ENCODE peak calls at places on chromosome 21, in eight cellular contexts. Q, L, D, U, F, A, Y and Z are unnamed samples.

GRCh38 chr21:34027727-34028461 is 45.5 kb upstream of the MRPS6 start:
- DNase-seq in L (no peak), D (no peak), Y (no peak), U (no peak), F (no peak), A (no peak), Q (no peak), Z (no peak)

GRCh38 chr21:25956993-25957714 is 213.4 kb downstream of the APP start:
- DNase-seq in Q (no peak), L (no peak), D (peak), U (no peak), F (peak), A (no peak), Y (no peak), Z (no peak)

GRCh38 chr21:36689324-36689723 is 9.6 kb upstream of the SIM2 start:
- DNase-seq in Y (no peak), Q (no peak), U (no peak), F (no peak), A (no peak), L (no peak), D (no peak), Z (no peak)

GRCh38 chr21:42392731-42393442 is 3.0 kb downstream of the TMPRSS3 start:
- DNase-seq in D (no peak), U (no peak), Q (no peak), L (peak), F (no peak), A (no peak), Y (no peak), Z (no peak)

GRCh38 chr21:42414928-42415769 is 11.4 kb downstream of the UBASH3A start:
- DNase-seq in A (no peak), L (no peak), U (peak), Q (no peak), Y (no peak), F (peak), D (peak), Z (peak)

GRCh38 chr21:21163904-21164303 is 165.7 kb downstream of the NCAM2 start:
- DNase-seq in Q (peak), D (peak), A (no peak), U (peak), L (peak), F (peak), Y (peak), Z (peak)

GRCh38 chr21:27476696-27477095 is 509.8 kb upstream of the ADAMTS5 start:
- DNase-seq in A (no peak), Y (no peak), F (peak), L (no peak), U (no peak), D (no peak), Q (no peak), Z (no peak)

GRCh38 chr21:39461419-39461818 is 9.6 kb downstream of the SH3BGR start:
- DNase-seq in U (no peak), D (no peak), A (no peak), F (no peak), Y (no peak), Q (no peak), L (no peak), Z (no peak)

GRCh38 chr21:25371831-25372434 is 235.3 kb downstream of the MRPL39 start:
- DNase-seq in Y (no peak), A (no peak), L (no peak), F (no peak), U (no peak), Q (no peak), D (no peak), Z (no peak)

GRCh38 chr21:39483917-39484316 is 32.1 kb downstream of the SH3BGR start:
- DNase-seq in Y (no peak), L (no peak), D (peak), F (peak), Q (no peak), U (no peak), A (no peak), Z (no peak)

GRCh38 chr21:29007801-29008200 is 11.3 kb downstream of the RWDD2B start:
- DNase-seq in D (no peak), L (no peak), U (no peak), Y (no peak), A (no peak), F (peak), Q (no peak), Z (no peak)

GRCh38 chr21:41858466-41859296 is 20.5 kb downstream of the PRDM15 start:
- DNase-seq in A (no peak), U (no peak), Q (no peak), L (no peak), Y (no peak), D (no peak), F (no peak), Z (no peak)

GRCh38 chr21:42595281-42596187 is 57.9 kb upstream of the PDE9A start:
- DNase-seq in Q (no peak), Y (no peak), L (no peak), F (no peak), U (no peak), A (no peak), D (no peak), Z (no peak)

GRCh38 chr21:30240661-30241060 is 24.8 kb upstream of the CLDN8 start:
- DNase-seq in Q (no peak), L (no peak), D (peak), U (no peak), F (no peak), A (no peak), Y (no peak), Z (no peak)

GRCh38 chr21:21165063-21165645 is 166.9 kb downstream of the NCAM2 start:
- DNase-seq in F (peak), D (no peak), L (peak), A (no peak), U (no peak), Q (no peak), Y (no peak), Z (no peak)

GRCh38 chr21:39115659-39116235 is 67.5 kb downstream of the PSMG1 start:
- DNase-seq in L (peak), Y (no peak), U (no peak), F (no peak), Q (no peak), A (no peak), D (no peak), Z (no peak)

GRCh38 chr21:41142051-41142795 is 25.7 kb upstream of the BACE2 start:
- DNase-seq in Y (peak), F (peak), U (peak), A (no peak), Q (no peak), D (peak), L (no peak), Z (peak)

GRCh38 chr21:23977971-23978370 is 1629.3 kb downstream of the MRPL39 start:
- DNase-seq in U (no peak), Q (no peak), F (no peak), A (no peak), L (no peak), Y (no peak), D (no peak), Z (no peak)

GRCh38 chr21:32279377-32279680 is 480 bp upstream of the MIS18A start:
- DNase-seq in F (no peak), U (no peak), D (no peak), Y (no peak), Q (no peak), L (no peak), A (no peak), Z (no peak)

GRCh38 chr21:25459993-25460392 is 147.3 kb downstream of the MRPL39 start:
- DNase-seq in D (no peak), F (no peak), Q (no peak), U (no peak), A (no peak), L (no peak), Y (no peak), Z (no peak)

GRCh38 chr21:34078915-34079314 is 5.5 kb downstream of the MRPS6 start:
- DNase-seq in A (no peak), U (no peak), D (no peak), Q (no peak), F (no peak), L (no peak), Y (no peak), Z (no peak)

GRCh38 chr21:42388740-42389448 is 7.0 kb downstream of the TMPRSS3 start:
- DNase-seq in Q (peak), U (no peak), D (no peak), F (no peak), L (peak), A (no peak), Y (no peak), Z (no peak)

GRCh38 chr21:46297311-46298082 is 11.4 kb downstream of the YBEY start:
- DNase-seq in L (no peak), U (no peak), D (no peak), F (no peak), A (no peak), Y (no peak), Q (no peak), Z (no peak)

GRCh38 chr21:33325222-33326067 is 675 bp downstream of the IFNAR1 start:
- DNase-seq in D (peak), U (peak), A (peak), F (peak), Y (no peak), Q (peak), L (peak), Z (peak)

GRCh38 chr21:29938968-29939858 is 583 bp downstream of the GRIK1 start:
- DNase-seq in Q (no peak), L (peak), Y (peak), F (no peak), D (no peak), U (no peak), A (no peak), Z (no peak)

GRCh38 chr21:28642891-28643290 is 349.8 kb downstream of the LTN1 start:
- DNase-seq in F (no peak), D (no peak), A (no peak), U (no peak), Q (no peak), Y (no peak), L (no peak), Z (no peak)

GRCh38 chr21:43893536-43894205 is 28.6 kb downstream of the AGPAT3 start:
- DNase-seq in Y (no peak), D (no peak), Q (no peak), L (no peak), U (no peak), A (no peak), F (no peak), Z (no peak)

GRCh38 chr21:22096314-22096713 is 1098.1 kb downstream of the NCAM2 start:
- DNase-seq in U (no peak), L (no peak), Y (no peak), D (no peak), F (no peak), A (no peak), Q (no peak), Z (no peak)

GRCh38 chr21:39576518-39577128 is 36.1 kb upstream of the B3GALT5 start:
- DNase-seq in D (no peak), Q (no peak), Y (no peak), F (no peak), U (no peak), A (no peak), L (no peak), Z (no peak)

GRCh38 chr21:40151611-40152010 is 284.4 kb downstream of the PCP4 start:
- DNase-seq in L (no peak), F (no peak), Q (no peak), A (no peak), U (no peak), D (no peak), Y (no peak), Z (no peak)

GRCh38 chr21:17858764-17859163 is 39.6 kb upstream of the C21orf91 start:
- DNase-seq in F (no peak), U (peak), L (no peak), A (no peak), Q (no peak), D (no peak), Y (peak), Z (no peak)

GRCh38 chr21:44984792-44985440 is 45.1 kb downstream of the SLX9 start:
- DNase-seq in U (no peak), Y (peak), L (peak), Q (peak), A (no peak), F (no peak), D (no peak), Z (no peak)

GRCh38 chr21:44984428-44984791 is 44.6 kb downstream of the SLX9 start:
- DNase-seq in A (no peak), D (no peak), Y (no peak), L (peak), F (no peak), U (no peak), Q (peak), Z (no peak)

GRCh38 chr21:44987301-44987885 is 47.6 kb downstream of the SLX9 start:
- DNase-seq in L (peak), U (no peak), Q (peak), F (no peak), Y (no peak), A (no peak), D (no peak), Z (no peak)

GRCh38 chr21:44986471-44987291 is 46.9 kb downstream of the SLX9 start:
- DNase-seq in F (no peak), L (peak), A (no peak), D (no peak), U (no peak), Q (peak), Y (no peak), Z (no peak)

GRCh38 chr21:44985441-44986401 is 45.9 kb downstream of the SLX9 start:
- DNase-seq in Q (peak), Y (no peak), D (no peak), L (peak), U (no peak), A (no peak), F (no peak), Z (no peak)
- H3K27ac ChIP-seq in Q (no peak), Y (no peak), D (no peak), L (no peak), U (no peak), A (peak), F (no peak), Z (peak)

DNA sequence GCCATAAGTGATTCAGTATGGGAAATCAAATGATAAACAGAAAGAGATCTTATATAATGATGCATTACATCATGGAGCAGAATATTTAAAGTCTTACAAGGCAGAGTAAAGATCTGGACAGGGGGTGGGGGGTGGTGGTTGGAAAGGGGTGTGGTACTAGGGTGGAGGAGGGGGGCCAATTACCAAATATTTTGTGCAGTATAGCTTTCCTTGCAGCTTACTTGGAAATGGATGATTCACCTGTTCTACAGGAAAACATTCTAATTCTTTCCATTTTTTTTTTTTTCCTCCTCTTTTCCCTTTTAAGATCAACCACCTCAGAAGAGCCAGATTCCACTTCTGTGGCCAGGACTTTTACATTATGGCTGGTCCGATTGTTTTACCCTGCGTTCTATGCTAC is 859.3 kb downstream of the USP25 start:
- DNase-seq in F (no peak), U (no peak), Q (no peak), L (no peak), D (no peak), Y (no peak), A (no peak), Z (no peak)
- H3K27ac ChIP-seq in F (no peak), U (peak), Q (no peak), L (no peak), D (no peak), Y (no peak), A (no peak), Z (no peak)

DNA sequence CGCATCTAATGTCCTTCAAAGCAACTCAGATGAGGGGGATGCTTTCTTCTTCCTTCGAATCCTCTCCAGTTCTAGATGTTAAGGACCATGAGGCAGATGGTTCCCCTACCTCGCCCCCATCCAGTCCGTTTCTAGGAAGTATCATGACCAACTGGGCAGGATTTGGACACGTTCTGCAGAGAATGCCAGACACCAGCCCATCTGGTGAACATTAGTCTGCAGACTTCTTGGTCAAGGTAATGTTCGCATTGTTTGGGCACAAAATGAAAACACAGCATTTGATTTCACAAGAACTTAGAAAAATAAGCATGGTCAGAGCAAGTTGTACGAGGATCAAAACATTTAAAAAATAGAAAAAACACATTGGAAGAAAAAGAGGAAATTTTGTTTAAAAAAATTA is 25.4 kb upstream of the ADARB1 start:
- DNase-seq in F (peak), A (no peak), U (no peak), D (no peak), Q (no peak), L (no peak), Y (no peak), Z (no peak)
- H3K27ac ChIP-seq in F (peak), A (peak), U (no peak), D (no peak), Q (no peak), L (peak), Y (no peak), Z (no peak)

DNA sequence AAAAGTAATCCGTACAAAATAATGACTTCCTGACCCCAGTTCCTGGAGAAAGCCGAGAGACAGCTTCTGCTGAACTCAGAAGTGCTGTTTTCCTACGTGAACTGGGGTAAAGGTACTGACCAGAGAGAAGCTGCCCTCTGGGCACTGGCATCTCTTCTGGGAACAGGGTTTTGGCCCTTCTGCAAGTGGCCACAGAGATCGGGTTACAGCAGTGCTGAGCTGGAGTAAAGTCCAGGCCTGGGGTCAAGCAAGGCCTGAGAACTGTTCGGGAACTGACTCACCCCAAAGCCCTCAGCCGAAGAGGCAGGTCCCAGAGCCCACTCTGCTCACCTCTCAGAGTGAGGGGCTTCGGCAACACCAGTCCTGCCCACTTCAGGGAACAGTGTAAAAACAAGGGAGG is 177.2 kb upstream of the RUNX1 start:
- DNase-seq in A (no peak), Y (peak), F (peak), U (no peak), D (no peak), Q (no peak), L (no peak), Z (no peak)
- H3K27ac ChIP-seq in A (no peak), Y (no peak), F (no peak), U (no peak), D (no peak), Q (no peak), L (no peak), Z (no peak)

DNA sequence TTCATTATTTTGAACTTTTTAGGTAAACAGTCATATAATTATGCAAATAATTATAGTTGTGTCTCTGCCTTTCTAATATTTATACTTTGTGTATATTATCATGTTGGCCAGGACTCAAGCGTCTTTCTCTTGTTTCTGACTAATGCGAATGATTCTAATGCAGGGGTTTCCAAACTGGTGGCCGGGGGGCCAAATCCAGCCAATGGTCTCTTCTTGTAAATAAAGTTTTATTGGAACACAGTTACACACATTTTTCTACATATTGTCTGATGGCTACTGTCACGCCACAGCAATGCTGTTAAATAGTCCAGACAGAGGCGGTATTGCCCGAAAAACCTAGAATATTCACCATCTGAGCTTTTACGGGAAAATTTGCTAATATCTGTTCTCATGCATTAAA is 8.9 kb upstream of the POFUT2 start:
- DNase-seq in F (no peak), A (no peak), U (no peak), Q (no peak), Y (no peak), D (no peak), L (no peak), Z (no peak)
- H3K27ac ChIP-seq in F (no peak), A (peak), U (peak), Q (no peak), Y (no peak), D (no peak), L (no peak), Z (no peak)

GRCh38 chr21:38067086-38067739 is 151.0 kb upstream of the KCNJ6 start:
- DNase-seq in Q (no peak), F (no peak), L (no peak), U (no peak), A (no peak), Y (no peak), D (no peak), Z (no peak)
- H3K27ac ChIP-seq in Q (no peak), F (no peak), L (no peak), U (no peak), A (no peak), Y (no peak), D (no peak), Z (no peak)